ENCODE peak calls at places on chromosome 13, in eight cellular contexts. S is M059J; X is Peyer's patch; P is stimulated activated CD8-positive, alpha-beta memory T cell treated with anti-CD3 and anti-CD28 coated beads, Interleukin-2, amount 100 ng/mL, for 1 hour; M is amygdala; G is foreskin melanocyte; I is heart left ventricle; L is thoracic aorta. O is an unnamed sample.

GRCh38 chr13:33945477-33945876 is 127.5 kb downstream of the RFC3 start:
- DNase-seq in S (peak), X (no peak), P (no peak), M (no peak), G (no peak), I (no peak), L (no peak), O (no peak)

GRCh38 chr13:110126391-110126961 is 180.5 kb downstream of the COL4A1 start:
- DNase-seq in S (peak), X (no peak), P (no peak), M (peak), G (peak), I (peak), L (no peak), O (no peak)

GRCh38 chr13:66673401-66673800 is 556.7 kb downstream of the PCDH9 start:
- DNase-seq in S (no peak), X (no peak), P (no peak), M (no peak), G (peak), I (no peak), L (no peak), O (no peak)

GRCh38 chr13:31896427-31896826 is 135.1 kb upstream of the FRY start:
- DNase-seq in S (peak), X (no peak), P (no peak), M (no peak), G (peak), I (peak), L (no peak), O (no peak)

GRCh38 chr13:27259831-27260230 is 8.5 kb downstream of the RPL21 start:
- DNase-seq in S (no peak), X (no peak), P (no peak), M (no peak), G (no peak), I (no peak), L (no peak), O (no peak)

GRCh38 chr13:101289764-101290163 is 126.5 kb downstream of the NALCN start:
- DNase-seq in S (peak), X (no peak), P (no peak), M (peak), G (no peak), I (no peak), L (no peak), O (peak)

GRCh38 chr13:40982772-40983171 is 36.3 kb downstream of the ELF1 start:
- DNase-seq in S (peak), X (no peak), P (peak), M (no peak), G (peak), I (peak), L (no peak), O (no peak)

GRCh38 chr13:34671136-34671535 is 270.9 kb upstream of the NBEA start:
- DNase-seq in S (peak), X (no peak), P (no peak), M (peak), G (no peak), I (peak), L (no peak), O (no peak)

GRCh38 chr13:49958321-49958720 is 22.2 kb upstream of the SPRYD7 start:
- DNase-seq in S (peak), X (no peak), P (no peak), M (no peak), G (no peak), I (no peak), L (no peak), O (no peak)

GRCh38 chr13:99418663-99419140 is 82.6 kb upstream of the TM9SF2 start:
- DNase-seq in S (no peak), X (no peak), P (no peak), M (no peak), G (no peak), I (no peak), L (no peak), O (no peak)

GRCh38 chr13:51519839-51520238 is 64.4 kb upstream of the WDFY2 start:
- DNase-seq in S (no peak), X (no peak), P (no peak), M (no peak), G (no peak), I (no peak), L (no peak), O (no peak)

GRCh38 chr13:60134376-60134775 is 29.4 kb downstream of the DIAPH3 start:
- DNase-seq in S (peak), X (no peak), P (no peak), M (no peak), G (no peak), I (no peak), L (no peak), O (no peak)

GRCh38 chr13:33322474-33322827 is 36.9 kb upstream of the STARD13 start:
- DNase-seq in S (no peak), X (no peak), P (no peak), M (no peak), G (no peak), I (peak), L (no peak), O (no peak)

GRCh38 chr13:51244637-51245405 is 22.6 kb downstream of the FAM124A start:
- DNase-seq in S (no peak), X (no peak), P (no peak), M (no peak), G (no peak), I (no peak), L (no peak), O (no peak)

GRCh38 chr13:30882996-30883766 is 22.9 kb upstream of the MEDAG start:
- DNase-seq in S (no peak), X (no peak), P (no peak), M (no peak), G (no peak), I (no peak), L (no peak), O (no peak)

GRCh38 chr13:24073657-24074056 is 86.9 kb upstream of the SPATA13 start:
- DNase-seq in S (no peak), X (no peak), P (no peak), M (no peak), G (no peak), I (no peak), L (no peak), O (no peak)

GRCh38 chr13:106183410-106184128 is 351.9 kb downstream of the EFNB2 start:
- DNase-seq in S (no peak), X (no peak), P (no peak), M (no peak), G (no peak), I (no peak), L (no peak), O (no peak)

GRCh38 chr13:44322928-44323327 is 50.7 kb upstream of the SERP2 start:
- DNase-seq in S (no peak), X (no peak), P (no peak), M (no peak), G (no peak), I (no peak), L (no peak), O (no peak)

GRCh38 chr13:35994131-35994966 is 136.8 kb downstream of the DCLK1 start:
- DNase-seq in S (peak), X (no peak), P (no peak), M (peak), G (peak), I (peak), L (peak), O (no peak)

GRCh38 chr13:37406031-37406430 is 192.5 kb downstream of the POSTN start:
- DNase-seq in S (peak), X (no peak), P (no peak), M (no peak), G (no peak), I (no peak), L (no peak), O (no peak)

GRCh38 chr13:49499889-49500660 is 4.3 kb downstream of the PHF11 start:
- DNase-seq in S (peak), X (no peak), P (no peak), M (no peak), G (peak), I (no peak), L (no peak), O (no peak)

GRCh38 chr13:109162248-109163051 is 533.0 kb downstream of the MYO16 start:
- DNase-seq in S (no peak), X (no peak), P (no peak), M (no peak), G (peak), I (no peak), L (no peak), O (no peak)

GRCh38 chr13:39749528-39749927 is 94.1 kb downstream of the COG6 start:
- DNase-seq in S (no peak), X (no peak), P (no peak), M (no peak), G (no peak), I (no peak), L (no peak), O (no peak)

GRCh38 chr13:95058680-95059079 is 242.6 kb downstream of the ABCC4 start:
- DNase-seq in S (no peak), X (no peak), P (no peak), M (no peak), G (no peak), I (no peak), L (no peak), O (no peak)

GRCh38 chr13:56886398-56886797 is 254.3 kb upstream of the PRR20A start:
- DNase-seq in S (no peak), X (no peak), P (no peak), M (no peak), G (no peak), I (no peak), L (no peak), O (no peak)

GRCh38 chr13:99357149-99357596 is 50.0 kb upstream of the GPR183 start:
- DNase-seq in S (peak), X (no peak), P (no peak), M (no peak), G (no peak), I (no peak), L (no peak), O (no peak)

GRCh38 chr13:110520431-110521295 is 40.9 kb downstream of the RAB20 start:
- DNase-seq in S (no peak), X (peak), P (no peak), M (peak), G (no peak), I (peak), L (peak), O (no peak)

GRCh38 chr13:64579331-64579730 is 2650.8 kb downstream of the PCDH9 start:
- DNase-seq in S (no peak), X (no peak), P (no peak), M (no peak), G (no peak), I (no peak), L (no peak), O (no peak)

GRCh38 chr13:46554971-46555370 is 2.0 kb downstream of the LRCH1 start:
- DNase-seq in S (no peak), X (no peak), P (no peak), M (no peak), G (no peak), I (no peak), L (no peak), O (no peak)

GRCh38 chr13:98539655-98540054 is 37.3 kb downstream of the STK24 start:
- DNase-seq in S (no peak), X (no peak), P (no peak), M (no peak), G (no peak), I (no peak), L (no peak), O (no peak)

GRCh38 chr13:100068532-100068931 is 20.4 kb upstream of the PCCA start:
- DNase-seq in S (no peak), X (no peak), P (no peak), M (no peak), G (no peak), I (no peak), L (no peak), O (no peak)

GRCh38 chr13:109151255-109151654 is 521.8 kb downstream of the MYO16 start:
- DNase-seq in S (peak), X (no peak), P (no peak), M (no peak), G (no peak), I (no peak), L (no peak), O (no peak)

GRCh38 chr13:85417807-85418206 is 381.4 kb downstream of the SLITRK6 start:
- DNase-seq in S (no peak), X (no peak), P (no peak), M (no peak), G (no peak), I (no peak), L (no peak), O (no peak)

GRCh38 chr13:42747399-42747873 is 33.9 kb upstream of the FAM216B start:
- DNase-seq in S (peak), X (no peak), P (no peak), M (no peak), G (no peak), I (no peak), L (no peak), O (no peak)

GRCh38 chr13:81610613-81611012 is 1269.7 kb upstream of the SPRY2 start:
- DNase-seq in S (no peak), X (no peak), P (no peak), M (no peak), G (no peak), I (no peak), L (no peak), O (no peak)

GRCh38 chr13:114097893-114098688 is 34.3 kb downstream of the RASA3 start:
- DNase-seq in S (no peak), X (peak), P (no peak), M (no peak), G (no peak), I (no peak), L (no peak), O (no peak)

GRCh38 chr13:47306991-47307390 is 410.1 kb upstream of the HTR2A start:
- DNase-seq in S (no peak), X (no peak), P (no peak), M (no peak), G (no peak), I (no peak), L (no peak), O (no peak)

GRCh38 chr13:36490055-36490454 is 57.8 kb downstream of the CCNA1 start:
- DNase-seq in S (no peak), X (no peak), P (no peak), M (no peak), G (no peak), I (no peak), L (no peak), O (no peak)

GRCh38 chr13:107034236-107034635 is 466.3 kb upstream of the ARGLU1 start:
- DNase-seq in S (no peak), X (no peak), P (no peak), M (no peak), G (no peak), I (no peak), L (no peak), O (no peak)